ENCODE peak calls at places on chromosome 20, in six cellular contexts. One of them, this sample, is unnamed.

GRCh38 chr20:4925842-4926530 is 75.3 kb downstream of the SLC23A2 start:
- DNase-seq in lung: no peak
- DNase-seq in cardiac muscle cell: peak
- DNase-seq in GM12865: no peak
- DNase-seq in HCT116: no peak
- DNase-seq in astrocyte of the cerebellum: peak
- DNase-seq in this sample: no peak

GRCh38 chr20:25282796-25283195 is 34.9 kb downstream of the PYGB start:
- DNase-seq in lung: no peak
- DNase-seq in cardiac muscle cell: no peak
- DNase-seq in GM12865: no peak
- DNase-seq in HCT116: no peak
- DNase-seq in astrocyte of the cerebellum: no peak
- DNase-seq in this sample: no peak

GRCh38 chr20:23664954-23665353 is 23.9 kb downstream of the CST4 start:
- DNase-seq in lung: no peak
- DNase-seq in cardiac muscle cell: no peak
- DNase-seq in GM12865: no peak
- DNase-seq in HCT116: no peak
- DNase-seq in astrocyte of the cerebellum: no peak
- DNase-seq in this sample: no peak

GRCh38 chr20:63544958-63545516 is 2.5 kb downstream of the SRMS start:
- DNase-seq in lung: no peak
- DNase-seq in cardiac muscle cell: no peak
- DNase-seq in GM12865: no peak
- DNase-seq in HCT116: peak
- DNase-seq in astrocyte of the cerebellum: no peak
- DNase-seq in this sample: no peak

GRCh38 chr20:49138431-49138830 is 49.7 kb downstream of the STAU1 start:
- DNase-seq in lung: no peak
- DNase-seq in cardiac muscle cell: no peak
- DNase-seq in GM12865: no peak
- DNase-seq in HCT116: no peak
- DNase-seq in astrocyte of the cerebellum: no peak
- DNase-seq in this sample: no peak

GRCh38 chr20:17654649-17655285 is 27.3 kb downstream of the RRBP1 start:
- DNase-seq in lung: no peak
- DNase-seq in cardiac muscle cell: peak
- DNase-seq in GM12865: no peak
- DNase-seq in HCT116: no peak
- DNase-seq in astrocyte of the cerebellum: no peak
- DNase-seq in this sample: no peak

GRCh38 chr20:8331740-8332412 is 199.8 kb downstream of the PLCB1 start:
- DNase-seq in lung: no peak
- DNase-seq in cardiac muscle cell: peak
- DNase-seq in GM12865: no peak
- DNase-seq in HCT116: no peak
- DNase-seq in astrocyte of the cerebellum: peak
- DNase-seq in this sample: no peak

GRCh38 chr20:49750611-49751396 is 37.1 kb upstream of the B4GALT5 start:
- DNase-seq in lung: no peak
- DNase-seq in cardiac muscle cell: no peak
- DNase-seq in GM12865: peak
- DNase-seq in HCT116: no peak
- DNase-seq in astrocyte of the cerebellum: no peak
- DNase-seq in this sample: peak

GRCh38 chr20:49344975-49345374 is 67.1 kb upstream of the ZNFX1 start:
- DNase-seq in lung: peak
- DNase-seq in cardiac muscle cell: peak
- DNase-seq in GM12865: no peak
- DNase-seq in HCT116: no peak
- DNase-seq in astrocyte of the cerebellum: peak
- DNase-seq in this sample: no peak

GRCh38 chr20:56171087-56172012 is 77.2 kb upstream of the MC3R start:
- DNase-seq in lung: no peak
- DNase-seq in cardiac muscle cell: no peak
- DNase-seq in GM12865: no peak
- DNase-seq in HCT116: no peak
- DNase-seq in astrocyte of the cerebellum: no peak
- DNase-seq in this sample: no peak

GRCh38 chr20:63706852-63707557 is 771 bp downstream of the ARFRP1 start:
- DNase-seq in lung: peak
- DNase-seq in cardiac muscle cell: no peak
- DNase-seq in GM12865: peak
- DNase-seq in HCT116: no peak
- DNase-seq in astrocyte of the cerebellum: no peak
- DNase-seq in this sample: peak

GRCh38 chr20:2005831-2006426 is 12.1 kb upstream of the PDYN start:
- DNase-seq in lung: peak
- DNase-seq in cardiac muscle cell: peak
- DNase-seq in GM12865: peak
- DNase-seq in HCT116: peak
- DNase-seq in astrocyte of the cerebellum: peak
- DNase-seq in this sample: peak

GRCh38 chr20:21808863-21809664 is 103.6 kb downstream of the PAX1 start:
- DNase-seq in lung: no peak
- DNase-seq in cardiac muscle cell: no peak
- DNase-seq in GM12865: peak
- DNase-seq in HCT116: no peak
- DNase-seq in astrocyte of the cerebellum: no peak
- DNase-seq in this sample: peak

GRCh38 chr20:57309544-57310115 is 20.0 kb upstream of the SPO11 start:
- DNase-seq in lung: no peak
- DNase-seq in cardiac muscle cell: no peak
- DNase-seq in GM12865: no peak
- DNase-seq in HCT116: no peak
- DNase-seq in astrocyte of the cerebellum: no peak
- DNase-seq in this sample: no peak

GRCh38 chr20:56202493-56203077 is 45.9 kb upstream of the MC3R start:
- DNase-seq in lung: no peak
- DNase-seq in cardiac muscle cell: peak
- DNase-seq in GM12865: no peak
- DNase-seq in HCT116: no peak
- DNase-seq in astrocyte of the cerebellum: no peak
- DNase-seq in this sample: peak

GRCh38 chr20:52746190-52746589 is 226.0 kb upstream of the TSHZ2 start:
- DNase-seq in lung: no peak
- DNase-seq in cardiac muscle cell: peak
- DNase-seq in GM12865: no peak
- DNase-seq in HCT116: no peak
- DNase-seq in astrocyte of the cerebellum: no peak
- DNase-seq in this sample: no peak

GRCh38 chr20:52746768-52747167 is 225.4 kb upstream of the TSHZ2 start:
- DNase-seq in lung: no peak
- DNase-seq in cardiac muscle cell: peak
- DNase-seq in GM12865: no peak
- DNase-seq in HCT116: no peak
- DNase-seq in astrocyte of the cerebellum: no peak
- DNase-seq in this sample: no peak

GRCh38 chr20:52749020-52749419 is 223.1 kb upstream of the TSHZ2 start:
- DNase-seq in lung: no peak
- DNase-seq in cardiac muscle cell: peak
- DNase-seq in GM12865: no peak
- DNase-seq in HCT116: no peak
- DNase-seq in astrocyte of the cerebellum: no peak
- DNase-seq in this sample: no peak

GRCh38 chr20:52748235-52748950 is 223.8 kb upstream of the TSHZ2 start:
- DNase-seq in lung: no peak
- DNase-seq in cardiac muscle cell: peak
- DNase-seq in GM12865: no peak
- DNase-seq in HCT116: no peak
- DNase-seq in astrocyte of the cerebellum: no peak
- DNase-seq in this sample: no peak

GRCh38 chr20:52747736-52748135 is 224.4 kb upstream of the TSHZ2 start:
- DNase-seq in lung: no peak
- DNase-seq in cardiac muscle cell: peak
- DNase-seq in GM12865: peak
- DNase-seq in HCT116: no peak
- DNase-seq in astrocyte of the cerebellum: no peak
- DNase-seq in this sample: no peak
- TF ChIP-seq CTCF in lung: no peak
- TF ChIP-seq CTCF in cardiac muscle cell: peak
- TF ChIP-seq CTCF in GM12865: peak
- TF ChIP-seq CTCF in HCT116: no peak
- TF ChIP-seq CTCF in astrocyte of the cerebellum: peak
- TF ChIP-seq CTCF in this sample: no peak

GRCh38 chr20:37543828-37544227 is 16.2 kb upstream of the BLCAP start:
- DNase-seq in lung: no peak
- DNase-seq in cardiac muscle cell: peak
- DNase-seq in GM12865: no peak
- DNase-seq in HCT116: no peak
- DNase-seq in astrocyte of the cerebellum: no peak
- DNase-seq in this sample: no peak
- TF ChIP-seq CTCF in lung: no peak
- TF ChIP-seq CTCF in cardiac muscle cell: peak
- TF ChIP-seq CTCF in GM12865: no peak
- TF ChIP-seq CTCF in HCT116: peak
- TF ChIP-seq CTCF in astrocyte of the cerebellum: peak
- TF ChIP-seq CTCF in this sample: no peak

DNA sequence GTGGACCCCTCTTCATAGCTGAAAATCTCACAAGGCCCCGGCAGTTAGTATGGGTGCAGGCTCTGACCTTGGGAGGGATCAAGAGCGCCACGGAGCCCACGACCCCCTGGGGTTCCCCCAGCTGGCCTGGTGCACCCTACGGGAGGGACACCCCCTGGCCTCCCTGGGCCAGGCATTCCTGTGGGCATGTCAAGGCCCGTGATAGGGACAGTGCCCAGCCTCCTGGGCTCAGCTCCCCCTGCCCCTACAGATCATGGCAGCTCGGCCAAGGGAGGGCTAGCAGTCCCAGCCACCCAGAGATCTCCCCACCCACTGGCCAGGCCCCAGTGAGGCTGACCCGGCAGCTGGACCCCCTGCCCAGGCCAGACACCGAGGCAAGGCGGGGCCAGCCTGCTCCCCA is 188.8 kb downstream of the TAF4 start:
- DNase-seq in lung: no peak
- DNase-seq in cardiac muscle cell: no peak
- DNase-seq in GM12865: no peak
- DNase-seq in HCT116: no peak
- DNase-seq in astrocyte of the cerebellum: no peak
- DNase-seq in this sample: no peak
- TF ChIP-seq CTCF in lung: no peak
- TF ChIP-seq CTCF in cardiac muscle cell: no peak
- TF ChIP-seq CTCF in GM12865: no peak
- TF ChIP-seq CTCF in HCT116: no peak
- TF ChIP-seq CTCF in astrocyte of the cerebellum: no peak
- TF ChIP-seq CTCF in this sample: no peak

DNA sequence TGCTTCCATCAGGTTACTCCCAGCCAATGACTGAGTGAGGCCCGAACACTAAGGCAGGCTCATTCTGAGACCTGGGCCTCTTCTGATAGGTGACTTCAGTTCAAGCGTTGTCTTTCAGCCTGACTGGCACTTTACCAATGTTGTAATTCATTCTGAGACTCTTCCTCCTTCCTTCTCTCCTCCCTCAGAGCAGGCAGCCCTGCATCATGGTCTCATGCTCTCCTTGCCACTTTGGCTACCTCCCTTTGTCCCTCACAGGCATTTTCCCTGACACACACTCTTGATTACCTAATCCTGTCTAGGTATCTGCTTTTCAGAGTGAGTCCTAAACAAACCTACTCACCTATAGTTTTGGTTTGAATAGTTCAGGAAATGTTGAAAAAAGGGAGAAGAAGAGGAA is 12.6 kb upstream of the WFDC12 start:
- DNase-seq in lung: no peak
- DNase-seq in cardiac muscle cell: no peak
- DNase-seq in GM12865: no peak
- DNase-seq in HCT116: no peak
- DNase-seq in astrocyte of the cerebellum: no peak
- DNase-seq in this sample: no peak
- TF ChIP-seq CTCF in lung: no peak
- TF ChIP-seq CTCF in cardiac muscle cell: no peak
- TF ChIP-seq CTCF in GM12865: no peak
- TF ChIP-seq CTCF in HCT116: no peak
- TF ChIP-seq CTCF in astrocyte of the cerebellum: no peak
- TF ChIP-seq CTCF in this sample: no peak

DNA sequence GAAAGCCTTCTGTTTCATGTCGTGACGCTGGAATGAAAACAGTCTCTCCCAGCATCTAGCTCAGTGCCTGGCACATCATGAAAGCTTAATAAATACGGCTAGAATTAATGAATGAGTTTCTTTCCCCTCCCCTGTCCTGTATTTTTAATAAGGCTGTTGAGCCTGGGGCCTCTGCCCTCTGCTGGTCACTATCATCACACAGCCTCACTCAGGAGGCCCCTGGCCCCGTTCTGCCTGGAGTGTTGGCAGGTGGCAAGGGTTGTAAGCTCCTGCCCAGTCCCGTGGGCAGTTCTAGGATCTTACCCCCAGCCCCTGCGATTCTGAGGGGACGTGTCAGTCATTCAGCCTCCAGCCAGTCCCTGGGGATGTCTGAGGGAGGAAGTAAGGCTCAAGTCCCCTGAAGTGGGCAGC is 41.4 kb downstream of the PHACTR3 start:
- DNase-seq in lung: peak
- DNase-seq in cardiac muscle cell: no peak
- DNase-seq in GM12865: no peak
- DNase-seq in HCT116: no peak
- DNase-seq in astrocyte of the cerebellum: no peak
- DNase-seq in this sample: no peak
- TF ChIP-seq CTCF in lung: no peak
- TF ChIP-seq CTCF in cardiac muscle cell: no peak
- TF ChIP-seq CTCF in GM12865: no peak
- TF ChIP-seq CTCF in HCT116: peak
- TF ChIP-seq CTCF in astrocyte of the cerebellum: no peak
- TF ChIP-seq CTCF in this sample: no peak